ENCODE peak calls at places on chromosome 11, in five cellular contexts. S is PC-9, O is mesendoderm, A is RWPE1, J is stomach. H is an unnamed sample.

GRCh38 chr11:61362542-61362875 is 335 bp downstream of the TMEM138 start:
- DNase-seq in A (peak), J (no peak), O (no peak), S (peak), H (no peak)

GRCh38 chr11:506950-507726 is at the start of gene RNH1:
- DNase-seq in O (peak), S (peak), J (peak), A (peak), H (peak)

GRCh38 chr11:100612766-100613165 is 74.3 kb upstream of the ARHGAP42 start:
- DNase-seq in O (no peak), S (no peak), A (no peak), J (no peak), H (no peak)

GRCh38 chr11:44351898-44352498 is 42.1 kb upstream of the ALX4 start:
- DNase-seq in S (no peak), J (no peak), A (no peak), O (peak), H (no peak)

GRCh38 chr11:123431619-123432018 is 1.6 kb downstream of the GRAMD1B start:
- DNase-seq in A (no peak), S (peak), O (peak), J (no peak), H (no peak)

GRCh38 chr11:2092956-2093412 is 46.2 kb downstream of the IGF2 start:
- DNase-seq in J (peak), A (peak), O (no peak), S (peak), H (peak)

GRCh38 chr11:36532908-36533601 is 23.0 kb upstream of the TRAF6 start:
- DNase-seq in A (no peak), S (no peak), O (peak), J (no peak), H (no peak)

GRCh38 chr11:18046116-18046777 is at the start of gene TPH1:
- DNase-seq in A (peak), J (peak), O (peak), S (no peak), H (peak)

GRCh38 chr11:11973361-11973800 is 35.0 kb downstream of the DKK3 start:
- DNase-seq in O (no peak), J (peak), S (no peak), A (no peak), H (no peak)

GRCh38 chr11:35626511-35626910 is 8.3 kb downstream of the FJX1 start:
- DNase-seq in O (no peak), S (no peak), J (no peak), A (no peak), H (no peak)

GRCh38 chr11:76694664-76695063 is 24.1 kb upstream of the LRRC32 start:
- DNase-seq in O (no peak), S (no peak), J (no peak), A (no peak), H (no peak)

GRCh38 chr11:33507967-33508366 is 192.7 kb downstream of the C11orf91 start:
- DNase-seq in A (no peak), J (no peak), S (peak), O (peak), H (no peak)

GRCh38 chr11:117096140-117096972 is 1.9 kb downstream of the SIK3 start:
- DNase-seq in A (no peak), O (peak), J (no peak), S (no peak), H (no peak)

GRCh38 chr11:26285593-26285992 is 46.3 kb upstream of the ANO3 start:
- DNase-seq in A (no peak), O (peak), S (no peak), J (no peak), H (no peak)
- H3K27ac ChIP-seq in A (no peak), O (no peak), S (no peak), J (no peak), H (no peak)

GRCh38 chr11:57597461-57597892 is at the start of gene SERPING1:
- DNase-seq in A (no peak), S (no peak), J (peak), O (no peak), H (no peak)
- H3K27ac ChIP-seq in A (no peak), S (no peak), J (peak), O (peak), H (no peak)

GRCh38 chr11:67465190-67465522 is 3.9 kb downstream of the TMEM134 start:
- DNase-seq in S (peak), J (peak), A (no peak), O (peak), H (no peak)
- H3K27ac ChIP-seq in S (peak), J (peak), A (peak), O (peak), H (peak)

GRCh38 chr11:30342736-30343166 is 19.8 kb downstream of the ARL14EP start:
- DNase-seq in A (no peak), S (no peak), J (no peak), O (no peak), H (no peak)
- H3K27ac ChIP-seq in A (no peak), S (no peak), J (no peak), O (no peak), H (no peak)

DNA sequence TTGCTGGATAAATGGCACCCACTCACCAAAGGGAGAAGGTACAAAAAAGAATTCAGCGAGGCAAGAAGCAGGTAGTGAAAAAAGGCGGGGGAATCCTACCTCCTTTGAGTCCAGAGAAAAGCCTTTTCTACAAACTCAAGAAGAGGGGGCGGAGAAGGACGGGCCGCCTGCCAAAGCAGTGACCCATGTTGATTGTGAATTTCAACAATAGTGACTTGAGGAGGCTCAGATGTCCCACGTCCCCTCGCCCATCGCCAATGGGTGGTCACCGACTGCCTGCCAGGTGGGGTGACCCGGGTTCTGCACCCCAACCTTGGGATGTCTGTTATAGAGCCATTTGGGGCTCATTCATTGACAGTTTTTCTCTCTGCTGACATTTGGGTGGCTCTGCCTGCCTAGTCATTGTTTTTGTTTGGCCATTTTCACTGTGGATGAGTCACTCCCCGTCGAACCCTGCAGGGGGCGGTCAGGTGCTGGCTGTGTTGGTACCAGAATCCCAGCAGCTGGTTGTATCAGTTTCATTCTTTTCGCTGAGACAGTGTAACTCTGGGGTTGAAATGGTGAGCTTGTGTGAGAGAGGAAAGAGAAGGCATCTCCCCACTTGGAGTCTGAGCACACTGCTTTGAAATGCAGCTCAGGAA is 163.4 kb upstream of the NCAM1 start:
- DNase-seq in O (peak), J (peak), A (no peak), S (no peak), H (no peak)
- H3K27ac ChIP-seq in O (no peak), J (no peak), A (no peak), S (no peak), H (no peak)

GRCh38 chr11:45934580-45935318 is 12.3 kb downstream of the LARGE2 start:
- DNase-seq in A (no peak), J (no peak), S (no peak), O (no peak), H (peak)

GRCh38 chr11:45931739-45932138 is 9.3 kb downstream of the LARGE2 start:
- DNase-seq in S (no peak), J (no peak), O (no peak), A (no peak), H (no peak)

GRCh38 chr11:45932217-45932616 is 9.8 kb downstream of the LARGE2 start:
- DNase-seq in J (no peak), S (no peak), O (no peak), A (no peak), H (no peak)

GRCh38 chr11:45933846-45934579 is 11.6 kb downstream of the LARGE2 start:
- DNase-seq in S (no peak), J (no peak), A (no peak), O (no peak), H (no peak)

DNA sequence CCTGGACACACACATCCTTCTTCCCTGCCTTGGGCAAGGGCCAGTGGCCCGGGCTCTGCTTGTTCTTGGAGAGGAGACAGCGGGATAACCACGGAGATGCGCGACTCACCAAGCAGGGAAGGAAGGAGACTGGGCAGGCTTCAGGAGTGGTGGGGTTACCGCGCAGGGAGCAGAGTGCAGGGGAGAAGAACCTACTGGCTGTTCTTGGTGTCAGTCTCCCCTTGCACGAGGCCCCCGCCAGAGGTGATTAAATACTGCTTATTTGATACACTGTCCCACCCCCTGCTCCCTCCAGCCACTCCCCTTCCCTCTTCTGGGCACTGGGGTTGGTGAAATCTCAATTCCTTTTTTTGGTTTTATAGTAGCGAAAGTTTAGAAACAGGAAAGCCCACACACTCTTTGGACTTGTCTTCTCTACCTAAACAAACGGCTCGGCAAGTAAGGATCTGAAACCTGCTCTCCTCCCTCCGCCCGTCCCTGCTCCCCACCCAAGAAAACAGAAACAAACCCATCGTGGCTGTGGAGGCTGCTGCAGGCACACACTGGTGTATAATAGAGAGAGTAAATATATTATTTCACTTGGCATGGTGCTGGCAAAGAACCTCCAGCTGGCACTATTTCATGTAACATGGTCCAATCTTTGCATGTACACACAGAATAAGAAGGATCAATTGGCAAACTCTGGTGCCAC is 10.8 kb downstream of the LARGE2 start:
- DNase-seq in S (no peak), J (peak), A (no peak), O (no peak), H (no peak)
- H3K27ac ChIP-seq in S (no peak), J (peak), A (peak), O (no peak), H (peak)

GRCh38 chr11:129374081-129374992 is 1.3 kb upstream of the BARX2 start:
- DNase-seq in S (peak), O (peak), J (no peak), A (no peak), H (no peak)

GRCh38 chr11:129375731-129376657 is at the start of gene BARX2:
- DNase-seq in O (peak), S (peak), A (peak), J (peak), H (no peak)

GRCh38 chr11:129372609-129373488 is 2.8 kb upstream of the BARX2 start:
- DNase-seq in S (peak), A (no peak), J (no peak), O (peak), H (no peak)

GRCh38 chr11:129374993-129375721 is 491 bp upstream of the BARX2 start:
- DNase-seq in S (peak), J (peak), O (peak), A (peak), H (no peak)

DNA sequence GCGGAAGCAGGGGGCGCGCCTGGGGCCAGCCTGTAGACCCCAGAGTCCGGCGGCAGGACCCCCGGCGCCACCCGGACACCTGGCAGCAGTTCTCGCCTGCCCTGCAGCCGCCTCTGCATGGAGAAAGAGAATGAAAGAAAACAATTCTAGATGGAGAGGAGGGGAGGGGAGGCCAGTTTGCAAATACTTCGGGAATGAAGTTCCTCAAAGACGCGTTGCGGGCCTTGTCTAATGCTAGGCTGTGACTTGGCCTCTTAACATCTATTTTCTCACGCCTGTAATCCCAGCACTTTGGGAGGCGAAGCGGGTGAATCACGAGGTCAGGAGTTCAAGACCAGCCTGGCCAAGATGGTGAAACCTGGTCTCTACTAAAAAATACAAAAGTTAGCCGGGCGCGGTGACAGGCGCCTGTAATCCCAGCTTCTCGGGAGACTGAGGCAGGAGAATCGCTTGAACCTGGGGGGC is 2.1 kb upstream of the BARX2 start:
- DNase-seq in S (peak), J (no peak), O (peak), A (no peak), H (no peak)
- H3K27ac ChIP-seq in S (no peak), J (no peak), O (no peak), A (no peak), H (no peak)

GRCh38 chr11:134356656-134357544 is 25.1 kb downstream of the GLB1L2 start:
- DNase-seq in O (no peak), A (no peak), J (no peak), S (no peak), H (no peak)
- H3K27ac ChIP-seq in O (no peak), A (no peak), J (no peak), S (no peak), H (no peak)

GRCh38 chr11:70140859-70141489 is 62.1 kb upstream of the FADD start:
- DNase-seq in O (peak), S (no peak), A (no peak), J (no peak), H (no peak)
- H3K27ac ChIP-seq in O (peak), S (no peak), A (no peak), J (no peak), H (no peak)